ENCODE peak calls at places on chromosome 15, in six cellular contexts. H is adrenal gland, O is cardiac muscle cell, F is PC-3, P is tibial artery, G is heart right ventricle. Z is an unnamed sample.

GRCh38 chr15:25186411-25186810 is 231.6 kb downstream of the SNRPN start:
- DNase-seq in H (no peak), O (no peak), F (no peak), P (no peak), G (no peak), Z (no peak)

GRCh38 chr15:71526061-71526460 is 284.3 kb upstream of the NR2E3 start:
- DNase-seq in H (no peak), O (peak; percentile 15), F (no peak), P (no peak), G (no peak), Z (no peak)

GRCh38 chr15:40776537-40777141 is 6.9 kb downstream of the C15orf62 start:
- DNase-seq in H (peak; percentile 64), O (peak; percentile 53), F (peak; percentile 93), P (no peak), G (no peak), Z (no peak)

GRCh38 chr15:90264649-90265048 is 823 bp upstream of the NGRN start:
- DNase-seq in H (no peak), O (no peak), F (peak; percentile 70), P (no peak), G (no peak), Z (peak; percentile 20)

GRCh38 chr15:65067645-65068416 is at the start of gene RASL12:
- DNase-seq in H (no peak), O (no peak), F (no peak), P (no peak), G (peak; percentile 58), Z (no peak)

GRCh38 chr15:34837246-34838016 is 42.1 kb upstream of the ACTC1 start:
- DNase-seq in H (peak; percentile 63), O (peak; percentile 32), F (peak; percentile 85), P (no peak), G (no peak), Z (peak; percentile 66)

GRCh38 chr15:31083394-31083790 is 18.1 kb downstream of the TRPM1 start:
- DNase-seq in H (no peak), O (no peak), F (peak; percentile 27), P (no peak), G (no peak), Z (no peak)

GRCh38 chr15:67849538-67849937 is 9.7 kb upstream of the RNU6-1 start:
- DNase-seq in H (no peak), O (no peak), F (no peak), P (no peak), G (no peak), Z (no peak)

GRCh38 chr15:66515901-66516322 is 10.8 kb downstream of the ZWILCH start:
- DNase-seq in H (no peak), O (peak; percentile 16), F (peak; percentile 74), P (no peak), G (no peak), Z (peak; percentile 33)

GRCh38 chr15:101276501-101277037 is 716 bp downstream of the SELENOS start:
- DNase-seq in H (no peak), O (peak; percentile 60), F (peak; percentile 37), P (no peak), G (no peak), Z (no peak)

GRCh38 chr15:41556657-41557056 is 2.4 kb upstream of the TYRO3 start:
- DNase-seq in H (no peak), O (no peak), F (no peak), P (no peak), G (no peak), Z (no peak)

GRCh38 chr15:57237282-57237642 is 139.0 kb upstream of the CGNL1 start:
- DNase-seq in H (no peak), O (no peak), F (no peak), P (no peak), G (no peak), Z (no peak)

GRCh38 chr15:74776851-74777768 is 4.8 kb upstream of the CSK start:
- DNase-seq in H (no peak), O (peak; percentile 36), F (no peak), P (no peak), G (no peak), Z (no peak)

GRCh38 chr15:44705981-44706380 is 5.1 kb downstream of the PATL2 start:
- DNase-seq in H (no peak), O (no peak), F (no peak), P (no peak), G (no peak), Z (no peak)

GRCh38 chr15:65730560-65731172 is 61.4 kb downstream of the DENND4A start:
- DNase-seq in H (no peak), O (peak; percentile 55), F (no peak), P (no peak), G (no peak), Z (no peak)

GRCh38 chr15:36644156-36644896 is 64.9 kb downstream of the CDIN1 start:
- DNase-seq in H (no peak), O (no peak), F (no peak), P (no peak), G (no peak), Z (no peak)

GRCh38 chr15:68177747-68178146 is 27.4 kb downstream of the CALML4 start:
- DNase-seq in H (no peak), O (peak; percentile 52), F (no peak), P (no peak), G (no peak), Z (no peak)

GRCh38 chr15:42156266-42156922 is at the start of gene PLA2G4F:
- DNase-seq in H (no peak), O (no peak), F (peak; percentile 68), P (no peak), G (no peak), Z (peak; percentile 45)

GRCh38 chr15:100810229-100810628 is 69.4 kb upstream of the ALDH1A3 start:
- DNase-seq in H (no peak), O (no peak), F (no peak), P (no peak), G (no peak), Z (no peak)

DNA sequence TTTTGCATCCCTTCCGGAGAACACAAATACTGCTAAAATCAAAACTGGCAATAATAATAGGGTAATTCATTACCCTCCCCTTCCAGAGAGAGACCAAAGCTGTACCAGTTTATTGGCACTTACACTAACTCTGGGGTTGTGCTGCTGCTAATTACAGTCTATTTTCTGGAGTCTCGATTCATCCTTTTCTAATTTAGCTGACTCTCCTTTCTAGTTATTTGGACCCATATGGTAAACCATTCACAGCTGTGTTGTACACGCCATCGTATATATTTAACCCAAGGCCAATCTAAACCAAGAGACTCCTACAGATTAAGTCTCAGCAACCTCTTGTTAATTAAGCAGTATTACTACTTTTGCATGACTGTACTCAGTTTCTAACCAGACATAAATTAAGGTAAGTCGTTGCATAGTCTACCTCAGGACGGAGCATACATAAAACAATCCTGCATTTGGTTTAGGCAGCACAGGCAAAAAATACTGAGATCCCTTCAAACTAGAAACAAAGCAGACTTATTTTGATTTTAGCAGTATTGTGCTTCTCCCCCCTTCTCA is 22.5 kb downstream of the ANXA2 start:
- DNase-seq in H (no peak), O (no peak), F (no peak), P (no peak), G (no peak), Z (no peak)
- H3K4me1 ChIP-seq in H (peaks cover 38% of the 10 kb centered on the region), O (peaks cover 40% of the 10 kb centered on the region), F (peaks cover 91% of the 10 kb centered on the region), P (peaks cover 96% of the 10 kb centered on the region), G (peaks cover 75% of the 10 kb centered on the region), Z (peaks cover 74% of the 10 kb centered on the region)

GRCh38 chr15:69760890-69761568 is 308.4 kb downstream of the RPLP1 start:
- DNase-seq in H (peak; percentile 82), O (peak; percentile 99), F (peak; percentile 86), P (peak; percentile 91), G (no peak), Z (peak; percentile 90)

GRCh38 chr15:69762373-69763148 is 309.9 kb downstream of the RPLP1 start:
- DNase-seq in H (no peak), O (peak; percentile 60), F (peak; percentile 27), P (no peak), G (no peak), Z (no peak)

GRCh38 chr15:69758291-69758771 is 305.7 kb downstream of the RPLP1 start:
- DNase-seq in H (no peak), O (peak; percentile 49), F (peak; percentile 24), P (no peak), G (no peak), Z (no peak)

GRCh38 chr15:69758810-69759410 is 306.3 kb downstream of the RPLP1 start:
- DNase-seq in H (no peak), O (peak; percentile 84), F (peak; percentile 16), P (no peak), G (no peak), Z (no peak)

GRCh38 chr15:69760263-69760855 is 307.7 kb downstream of the RPLP1 start:
- DNase-seq in H (no peak), O (peak; percentile 88), F (no peak), P (peak; percentile 35), G (no peak), Z (no peak)
- TF ChIP-seq CTCF in H (no peak), O (no peak), F (no peak), P (no peak), G (no peak), Z (no peak)

DNA sequence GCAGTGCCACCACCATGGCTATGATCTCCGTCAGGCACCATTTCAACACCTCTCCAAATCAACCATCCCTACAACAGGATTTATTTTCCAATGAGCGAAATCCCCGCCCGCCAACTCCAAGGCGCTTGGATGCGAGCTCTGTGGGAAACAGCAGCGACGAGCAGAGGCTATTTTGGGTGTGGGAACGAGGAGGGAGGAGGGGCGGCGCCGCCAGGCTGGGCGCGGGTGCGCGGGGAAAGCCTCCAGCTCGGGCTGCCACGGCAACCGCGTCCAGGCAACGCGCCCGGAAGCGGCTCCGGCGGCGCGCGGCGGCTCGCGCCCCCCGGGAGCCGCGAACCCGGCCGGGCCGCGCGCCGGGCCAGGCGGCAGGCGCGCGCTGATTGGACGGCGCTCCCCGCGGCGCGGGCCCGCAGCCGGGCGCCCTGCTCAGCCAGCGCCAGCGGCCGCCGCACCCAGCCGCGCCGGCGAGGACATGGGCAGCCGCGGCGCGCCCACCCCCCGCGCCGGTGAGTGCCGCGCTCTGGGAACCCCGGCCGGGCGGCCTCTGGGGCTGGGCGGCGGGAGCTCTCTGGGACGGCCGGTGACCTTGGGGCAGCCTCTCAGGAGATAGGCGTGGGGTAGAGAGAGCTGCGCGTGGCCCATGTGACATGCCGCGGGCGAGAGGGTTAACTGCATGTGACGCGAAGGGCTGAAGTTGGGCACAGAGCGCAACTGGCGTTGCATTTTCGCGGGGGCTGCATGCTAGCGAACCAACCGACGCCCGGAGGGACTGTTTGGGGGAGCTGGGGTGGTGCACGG is at the start of gene FAM81A:
- DNase-seq in H (peak; percentile 77), O (peak; percentile 85), F (peak; percentile 68), P (peak; percentile 70), G (peak; percentile 89), Z (peak; percentile 33)
- H3K4me1 ChIP-seq in H (no peaks in the 10 kb centered on the region), O (peaks cover 8% of the 10 kb centered on the region), F (peaks cover 11% of the 10 kb centered on the region), P (peaks cover 19% of the 10 kb centered on the region), G (peaks cover 13% of the 10 kb centered on the region), Z (no peaks in the 10 kb centered on the region)

DNA sequence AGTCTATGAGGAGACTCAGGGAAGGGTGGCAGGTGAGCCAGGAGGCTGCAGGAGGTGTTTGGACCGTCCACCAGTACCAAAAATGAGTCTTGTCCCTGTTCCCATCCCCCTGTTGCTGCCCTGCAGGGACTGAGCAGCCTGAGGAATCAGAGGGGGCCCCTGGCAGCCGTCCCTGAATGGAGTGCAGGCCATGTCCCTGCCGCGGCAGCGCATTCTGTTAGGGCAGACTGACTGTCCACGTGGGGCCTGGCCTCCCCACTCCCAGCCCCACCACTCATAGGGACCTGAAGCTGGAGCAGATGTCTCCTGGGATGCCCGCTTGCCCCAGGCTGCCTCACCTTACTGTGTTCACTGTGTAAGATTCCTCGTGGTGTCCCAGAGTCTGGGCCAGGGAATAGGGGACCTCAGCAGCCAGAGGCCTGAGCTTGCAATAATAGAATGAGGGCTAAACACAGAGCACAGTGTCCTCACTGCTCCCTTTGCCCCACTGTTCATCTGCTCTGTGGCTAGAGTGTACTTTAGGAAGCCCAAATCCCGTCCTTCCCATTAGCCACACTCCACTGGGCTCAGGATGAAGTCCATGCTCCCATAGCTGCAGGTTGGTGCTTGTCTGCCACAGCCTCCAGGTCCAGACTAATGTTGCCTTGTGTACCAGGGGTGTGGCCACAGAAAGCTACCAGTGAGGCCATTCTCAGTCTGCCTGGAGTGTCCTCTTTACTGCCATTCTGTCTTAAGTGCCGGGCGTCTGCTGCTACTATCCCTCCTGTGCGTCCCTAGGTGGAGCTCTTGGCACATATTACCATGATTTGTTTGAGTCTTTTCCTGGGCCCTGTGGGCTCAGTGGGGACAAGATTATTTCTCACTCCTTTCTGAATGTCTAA is 63.2 kb downstream of the HCN4 start:
- DNase-seq in H (peak; percentile 25), O (peak; percentile 86), F (peak; percentile 74), P (no peak), G (no peak), Z (peak; percentile 67)
- TF ChIP-seq CTCF in H (peak; percentile 40), O (peak; percentile 74), F (peak; percentile 89), P (no peak), G (peak; percentile 56), Z (peak; percentile 80)

Z was measured in foreskin keratinocyte.